ENCODE peak calls at places on chromosomes 2 and 18, in seven cellular contexts. E, Y, N, U, V, I and C are unnamed samples.

GRCh38 chr2:10522726-10523405 is 74.7 kb upstream of the ODC1 start:
- ATAC-seq in E (no peak), Y (no peak), N (no peak), U (no peak), V (no peak), I (no peak), C (no peak)

GRCh38 chr18:11927497-11927896 is 19.4 kb upstream of the MPPE1 start:
- ATAC-seq in E (no peak), Y (no peak), N (no peak), U (no peak), V (no peak), I (no peak), C (no peak)

GRCh38 chr2:228869601-228870264 is 401.4 kb downstream of the PID1 start:
- ATAC-seq in E (no peak), Y (no peak), N (no peak), U (no peak), V (no peak), I (no peak), C (no peak)

GRCh38 chr18:13217971-13218375 is 587 bp upstream of the LDLRAD4 start:
- ATAC-seq in E (peak; percentile 12), Y (peak; percentile 12), N (peak; percentile 31), U (peak; percentile 4), V (peak; percentile 18), I (no peak), C (peak; percentile 8)

GRCh38 chr18:59952283-59953007 is 52.6 kb downstream of the PMAIP1 start:
- ATAC-seq in E (no peak), Y (no peak), N (no peak), U (no peak), V (no peak), I (no peak), C (no peak)

GRCh38 chr2:10400568-10400977 is 47.6 kb downstream of the ODC1 start:
- ATAC-seq in E (peak; percentile 52), Y (peak; percentile 1), N (no peak), U (peak; percentile 1), V (no peak), I (peak; percentile 69), C (peak; percentile 37)

GRCh38 chr2:203853271-203853670 is 14.3 kb upstream of the CTLA4 start:
- ATAC-seq in E (no peak), Y (no peak), N (no peak), U (no peak), V (no peak), I (no peak), C (no peak)

GRCh38 chr2:161316686-161317085 is 8.5 kb downstream of the PSMD14 start:
- ATAC-seq in E (no peak), Y (no peak), N (no peak), U (no peak), V (no peak), I (no peak), C (no peak)

GRCh38 chr2:96802281-96802595 is 13.8 kb upstream of the CNNM3 start:
- ATAC-seq in E (no peak), Y (peak; percentile 15), N (no peak), U (no peak), V (no peak), I (peak; percentile 44), C (no peak)

GRCh38 chr2:27802547-27802946 is 31.0 kb downstream of the MRPL33 start:
- ATAC-seq in E (no peak), Y (no peak), N (no peak), U (no peak), V (no peak), I (no peak), C (no peak)

GRCh38 chr2:149169653-149170052 is 131.2 kb downstream of the LYPD6B start:
- ATAC-seq in E (peak; percentile 94), Y (peak; percentile 98), N (no peak), U (no peak), V (no peak), I (no peak), C (no peak)

GRCh38 chr2:81481994-81482368 is 1177.4 kb upstream of the LRRTM1 start:
- ATAC-seq in E (no peak), Y (no peak), N (no peak), U (no peak), V (no peak), I (no peak), C (no peak)

GRCh38 chr2:192002418-192002817 is 155.5 kb upstream of the CAVIN2 start:
- ATAC-seq in E (no peak), Y (no peak), N (no peak), U (no peak), V (no peak), I (no peak), C (no peak)

DNA sequence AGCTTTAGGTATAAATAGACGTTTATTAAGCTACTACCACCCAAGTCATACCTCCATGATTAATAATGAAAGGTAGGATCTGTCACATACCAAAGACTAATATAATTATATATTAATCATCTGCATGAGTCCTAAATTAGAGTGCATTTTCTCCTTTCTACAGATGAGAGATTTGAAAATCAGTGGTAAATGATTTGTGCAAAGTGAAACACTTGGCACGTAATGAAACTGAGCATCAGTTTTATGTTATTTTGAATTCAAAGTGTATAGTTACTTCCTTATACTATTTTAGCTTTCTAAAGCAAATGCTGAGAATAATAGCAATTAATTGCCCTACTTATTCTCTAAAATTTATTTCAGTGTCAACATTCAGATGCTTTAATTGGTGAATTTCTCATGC is 615.3 kb downstream of the TRIB2 start:
- ATAC-seq in E (no peak), Y (no peak), N (no peak), U (no peak), V (no peak), I (no peak), C (no peak)
- H3K9me3 ChIP-seq in E (no peaks in the 10 kb centered on the region), Y (peaks cover 16% of the 10 kb centered on the region), N (no peaks in the 10 kb centered on the region), U (peaks cover 5% of the 10 kb centered on the region), V (no peaks in the 10 kb centered on the region), I (no peaks in the 10 kb centered on the region), C (no peaks in the 10 kb centered on the region)

DNA sequence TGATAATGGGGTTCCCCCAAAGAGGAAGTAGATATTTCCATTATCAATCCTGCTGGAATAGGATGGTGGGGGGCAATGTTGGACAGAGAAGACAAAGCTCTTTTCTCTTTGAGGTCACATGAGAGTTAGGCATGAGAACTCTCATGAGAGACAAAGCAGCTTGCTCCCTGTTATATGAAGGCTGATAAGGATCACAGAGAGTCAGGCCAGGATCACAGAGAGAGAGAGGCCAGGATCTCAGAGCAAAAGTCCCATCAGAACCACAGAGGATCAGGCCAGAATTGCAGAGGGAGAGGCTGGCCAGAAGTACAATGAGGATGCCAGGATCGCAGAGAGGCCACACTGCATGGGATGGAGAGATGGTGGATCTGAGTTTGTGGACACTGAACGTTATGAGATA is 457.1 kb downstream of the LPIN1 start:
- ATAC-seq in E (no peak), Y (no peak), N (no peak), U (no peak), V (no peak), I (no peak), C (no peak)
- H3K9me3 ChIP-seq in E (no peaks in the 10 kb centered on the region), Y (no peaks in the 10 kb centered on the region), N (no peaks in the 10 kb centered on the region), U (no peaks in the 10 kb centered on the region), V (no peaks in the 10 kb centered on the region), I (no peaks in the 10 kb centered on the region), C (no peaks in the 10 kb centered on the region)

DNA sequence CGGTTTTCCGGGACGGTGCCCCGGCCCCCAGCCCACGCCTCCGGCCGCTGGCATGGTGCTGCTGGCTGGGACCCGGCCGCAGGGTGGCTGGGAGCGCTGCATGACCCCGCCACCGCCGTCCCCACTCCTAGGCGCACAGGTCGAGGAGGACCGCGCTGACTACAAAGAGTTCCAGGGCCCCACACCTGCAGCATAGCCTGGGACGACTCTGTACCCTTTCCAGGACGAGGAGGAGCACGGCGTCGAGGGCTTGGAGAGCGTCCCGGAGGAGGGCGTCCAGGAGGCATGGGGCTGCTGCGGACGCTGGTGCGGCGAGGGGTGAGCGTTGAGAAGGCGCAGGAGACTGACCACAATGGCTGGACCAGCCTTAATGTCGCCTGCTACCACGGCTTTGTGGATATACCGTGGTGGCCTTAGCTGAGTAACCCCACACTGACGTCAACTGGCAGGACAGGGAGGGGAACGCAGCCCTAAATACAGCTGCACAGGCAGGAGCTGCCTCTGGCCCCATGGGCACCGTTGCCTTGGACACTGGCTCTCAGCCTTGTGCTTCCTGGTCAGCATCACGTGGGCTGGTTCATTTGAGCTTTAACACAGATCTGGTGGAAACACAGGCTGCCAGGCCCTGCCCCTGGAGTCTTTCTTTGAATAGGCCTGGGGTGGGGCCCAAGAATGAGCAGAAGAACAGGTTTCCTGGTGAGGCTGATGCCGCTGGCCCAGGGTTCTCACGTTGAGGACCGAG is 40.9 kb upstream of the TRIM43B start:
- ATAC-seq in E (peak; percentile 19), Y (peak; percentile 57), N (no peak), U (peak; percentile 64), V (no peak), I (no peak), C (no peak)
- H3K9me3 ChIP-seq in E (no peaks in the 10 kb centered on the region), Y (no peaks in the 10 kb centered on the region), N (no peaks in the 10 kb centered on the region), U (no peaks in the 10 kb centered on the region), V (no peaks in the 10 kb centered on the region), I (no peaks in the 10 kb centered on the region), C (no peaks in the 10 kb centered on the region)

GRCh38 chr2:8957593-8957992 is 45.9 kb downstream of the MBOAT2 start:
- ATAC-seq in E (no peak), Y (no peak), N (no peak), U (no peak), V (no peak), I (no peak), C (no peak)

GRCh38 chr2:8956789-8957188 is 46.7 kb downstream of the MBOAT2 start:
- ATAC-seq in E (no peak), Y (no peak), N (no peak), U (no peak), V (no peak), I (no peak), C (no peak)

GRCh38 chr2:8954990-8955389 is 48.5 kb downstream of the MBOAT2 start:
- ATAC-seq in E (no peak), Y (no peak), N (no peak), U (no peak), V (no peak), I (no peak), C (no peak)

DNA sequence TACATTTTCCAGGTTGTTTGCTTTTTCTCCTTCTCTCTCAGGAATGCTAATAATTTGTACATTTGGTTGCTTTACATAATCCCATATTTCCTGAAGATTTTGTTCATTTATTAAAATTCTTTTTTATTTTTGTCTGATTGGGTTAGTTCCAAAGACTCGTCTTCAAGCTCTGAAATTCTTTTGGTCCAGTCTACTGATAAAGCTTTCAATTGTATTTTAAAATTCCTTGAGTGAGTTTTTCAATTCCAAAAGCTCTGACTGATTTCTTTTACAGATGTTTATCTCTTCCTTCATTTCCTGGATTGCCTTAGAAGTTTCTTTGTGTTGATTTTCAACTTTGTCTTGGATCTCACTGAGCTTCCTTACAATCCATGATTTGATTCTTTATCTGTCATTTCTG is 50.0 kb downstream of the MBOAT2 start:
- ATAC-seq in E (no peak), Y (no peak), N (no peak), U (no peak), V (no peak), I (no peak), C (no peak)
- H3K9me3 ChIP-seq in E (no peaks in the 10 kb centered on the region), Y (peaks cover 14% of the 10 kb centered on the region), N (peaks cover 18% of the 10 kb centered on the region), U (peaks cover 31% of the 10 kb centered on the region), V (no peaks in the 10 kb centered on the region), I (no peaks in the 10 kb centered on the region), C (no peaks in the 10 kb centered on the region)

GRCh38 chr2:88684519-88684918 is 7.0 kb upstream of the RPIA start:
- ATAC-seq in E (no peak), Y (no peak), N (no peak), U (no peak), V (no peak), I (no peak), C (no peak)
- H3K9me3 ChIP-seq in E (no peaks in the 10 kb centered on the region), Y (peaks cover 12% of the 10 kb centered on the region), N (peaks cover 17% of the 10 kb centered on the region), U (peaks cover 15% of the 10 kb centered on the region), V (no peaks in the 10 kb centered on the region), I (no peaks in the 10 kb centered on the region), C (no peaks in the 10 kb centered on the region)